ENCODE peak calls at places on chromosomes 2 and 18, in five cellular contexts. B, N, C, R and D are unnamed samples.

GRCh38 chr2:169732583-169733358 is 861 bp upstream of the KLHL23 start:
- DNase-seq in N (no peak), B (no peak), R (no peak), C (no peak), D (no peak)

GRCh38 chr2:27051902-27052645 is 606 bp downstream of the AGBL5 start:
- DNase-seq in R (no peak), C (no peak), N (no peak), B (peak; percentile 44), D (no peak)

GRCh38 chr2:74142340-74142739 is 5.4 kb downstream of the BOLA3 start:
- DNase-seq in N (peak; percentile 41), B (no peak), R (no peak), C (no peak), D (no peak)

GRCh38 chr2:68357608-68358337 is 7.3 kb upstream of the PLEK start:
- DNase-seq in R (no peak), B (peak; percentile 23), N (peak; percentile 78), C (peak; percentile 30), D (no peak)

GRCh38 chr2:134582547-134582899 is 136.3 kb downstream of the TMEM163 start:
- DNase-seq in C (no peak), B (no peak), R (no peak), N (no peak), D (no peak)

GRCh38 chr2:235283246-235283645 is 210.6 kb upstream of the AGAP1 start:
- DNase-seq in C (no peak), R (no peak), N (no peak), B (no peak), D (no peak)

GRCh38 chr2:30222031-30222430 is 9.3 kb upstream of the LBH start:
- DNase-seq in B (no peak), C (no peak), R (no peak), N (no peak), D (no peak)

GRCh38 chr2:233822101-233822771 is 32.1 kb downstream of the HJURP start:
- DNase-seq in C (no peak), N (no peak), B (no peak), R (peak; percentile 47), D (peak; percentile 10)

GRCh38 chr18:58721586-58722160 is 50.4 kb downstream of the MALT1 start:
- DNase-seq in N (no peak), C (no peak), B (no peak), R (no peak), D (peak; percentile 23)

GRCh38 chr2:129069875-129070594 is 751.4 kb upstream of the HS6ST1 start:
- DNase-seq in B (peak; percentile 59), R (no peak), C (no peak), N (no peak), D (no peak)

GRCh38 chr18:10927290-10927979 is 221.9 kb downstream of the PIEZO2 start:
- DNase-seq in C (no peak), R (no peak), N (no peak), B (no peak), D (no peak)

GRCh38 chr2:241490444-241490760 is 18.0 kb downstream of the STK25 start:
- DNase-seq in B (no peak), R (no peak), C (no peak), N (no peak), D (no peak)

GRCh38 chr2:85682378-85682777 is 11.8 kb upstream of the GNLY start:
- DNase-seq in C (no peak), R (no peak), N (no peak), B (no peak), D (no peak)

GRCh38 chr18:39481281-39481680 is 1915.7 kb upstream of the CELF4 start:
- DNase-seq in N (no peak), B (no peak), C (no peak), R (no peak), D (no peak)

GRCh38 chr18:39487932-39488331 is 1922.3 kb upstream of the CELF4 start:
- DNase-seq in R (no peak), B (no peak), C (no peak), N (no peak), D (no peak)

GRCh38 chr18:39485696-39486095 is 1920.1 kb upstream of the CELF4 start:
- DNase-seq in R (no peak), N (no peak), C (no peak), B (no peak), D (no peak)

GRCh38 chr18:39489426-39489825 is 1923.8 kb upstream of the CELF4 start:
- DNase-seq in C (no peak), N (no peak), R (no peak), B (no peak), D (no peak)

DNA sequence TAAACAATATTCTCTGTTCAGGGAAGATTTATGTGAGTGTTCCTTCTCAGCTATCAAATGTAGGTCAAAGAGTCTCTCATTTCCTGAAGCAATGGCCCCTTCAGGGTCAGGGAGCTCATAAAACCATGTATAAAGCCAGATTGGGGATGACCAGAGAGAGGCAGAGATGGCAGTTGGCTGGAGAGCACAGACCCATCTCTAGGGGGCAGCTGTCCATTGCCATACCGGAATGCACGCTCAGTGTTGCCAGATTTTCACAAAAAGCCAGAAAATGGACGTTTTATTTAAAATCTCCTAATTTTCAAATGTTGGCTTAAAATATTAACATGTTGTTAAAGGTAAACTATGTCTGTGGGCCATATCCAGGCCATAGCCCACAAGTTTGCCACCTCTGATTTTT is 1920.7 kb upstream of the CELF4 start:
- DNase-seq in R (no peak), N (no peak), C (no peak), B (no peak), D (no peak)
- TF ChIP-seq CTCF in R (no peak), N (no peak), C (no peak), B (no peak), D (no peak)

GRCh38 chr2:174138161-174138560 is 110.2 kb downstream of the OLA1 start:
- DNase-seq in B (no peak), N (peak; percentile 10), R (no peak), C (no peak), D (no peak)
- TF ChIP-seq CTCF in B (no peak), N (peak; percentile 72), R (peak; percentile 47), C (no peak), D (no peak)

GRCh38 chr2:209091026-209091425 is 332.8 kb upstream of the MAP2 start:
- DNase-seq in N (no peak), R (no peak), B (no peak), C (no peak), D (no peak)
- TF ChIP-seq CTCF in N (no peak), R (no peak), B (no peak), C (no peak), D (no peak)

GRCh38 chr2:10043906-10044601 is 704 bp downstream of the KLF11 start:
- DNase-seq in R (peak; percentile 89), C (peak; percentile 96), N (peak; percentile 93), B (peak; percentile 98), D (peak; percentile 90)

GRCh38 chr2:10041711-10042110 is 1.6 kb upstream of the KLF11 start:
- DNase-seq in B (no peak), R (no peak), N (no peak), C (no peak), D (no peak)

GRCh38 chr2:10043256-10043905 is at the start of gene KLF11:
- DNase-seq in B (peak; percentile 95), R (no peak), N (peak; percentile 88), C (peak; percentile 93), D (peak; percentile 84)

GRCh38 chr2:10039658-10040410 is 3.5 kb upstream of the KLF11 start:
- DNase-seq in C (no peak), B (peak; percentile 87), R (no peak), N (no peak), D (no peak)

DNA sequence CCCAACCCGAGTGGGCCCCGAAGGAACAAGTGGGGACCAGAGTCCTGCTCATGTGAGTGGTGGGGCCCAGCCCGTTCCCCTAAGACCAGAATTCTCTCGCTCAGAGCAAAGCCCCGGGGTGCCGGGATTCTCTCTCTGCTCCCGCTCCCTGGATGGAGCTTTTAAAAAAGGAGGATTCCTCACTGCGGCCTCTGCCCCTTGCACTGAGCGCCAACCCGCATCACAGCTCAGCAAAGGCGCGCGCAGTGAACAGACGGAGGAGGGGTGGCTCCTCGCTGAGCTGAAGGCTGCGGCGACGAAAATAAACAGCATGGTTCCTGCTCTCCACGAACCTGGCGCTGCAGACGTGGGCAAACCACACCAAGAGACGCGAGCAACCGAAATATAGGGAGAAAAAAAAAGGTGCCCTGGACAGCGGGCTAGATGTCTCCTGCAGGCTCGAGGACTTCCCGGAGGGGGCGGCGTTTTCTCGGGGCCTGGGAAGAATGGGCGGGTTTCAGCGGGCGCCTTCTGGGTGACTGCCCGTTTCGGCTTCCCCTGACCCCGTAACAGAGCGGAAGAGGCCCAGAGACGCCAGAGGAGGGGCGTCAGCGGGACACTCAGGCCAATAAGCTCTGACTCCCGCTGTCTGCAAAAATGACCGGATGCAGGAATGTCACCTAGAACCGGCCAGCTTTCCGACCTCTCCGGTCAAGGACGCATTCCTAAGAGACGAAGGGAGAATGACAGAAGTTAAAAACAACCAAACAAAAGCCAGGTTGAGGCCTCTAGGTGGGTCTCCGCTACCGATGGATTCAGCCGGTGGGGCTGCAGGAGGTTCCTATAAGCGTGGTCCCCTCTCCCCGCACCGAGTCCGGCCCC is 819 bp upstream of the KLF11 start:
- DNase-seq in C (no peak), B (peak; percentile 83), N (no peak), R (no peak), D (peak; percentile 44)
- TF ChIP-seq CTCF in C (no peak), B (no peak), N (no peak), R (no peak), D (no peak)